ENCODE peak calls at places on chromosomes 3 and 15, in seven cellular contexts. F, A, O, W, D, R and C are unnamed samples.

GRCh38 chr15:101536166-101536874 is 46.8 kb upstream of the PCSK6 start:
- DNase-seq in F (no peak), A (no peak), O (peak), W (no peak), D (peak), R (no peak), C (peak)

GRCh38 chr15:68317281-68318007 is 39.9 kb downstream of the FEM1B start:
- DNase-seq in F (no peak), A (no peak), O (no peak), W (no peak), D (no peak), R (no peak), C (no peak)

GRCh38 chr3:29716213-29716612 is 435.3 kb downstream of the RBMS3 start:
- DNase-seq in F (no peak), A (no peak), O (no peak), W (no peak), D (no peak), R (no peak), C (no peak)

GRCh38 chr15:74311734-74312444 is 55.6 kb downstream of the CYP11A1 start:
- DNase-seq in F (no peak), A (no peak), O (no peak), W (no peak), D (no peak), R (peak), C (no peak)

GRCh38 chr3:58529516-58530353 is 7.3 kb downstream of the ACOX2 start:
- DNase-seq in F (no peak), A (no peak), O (no peak), W (no peak), D (peak), R (no peak), C (no peak)

GRCh38 chr3:134350861-134351311 is 23.4 kb downstream of the AMOTL2 start:
- DNase-seq in F (no peak), A (no peak), O (peak), W (no peak), D (no peak), R (no peak), C (no peak)

GRCh38 chr3:188421151-188421821 is 267.3 kb downstream of the LPP start:
- DNase-seq in F (no peak), A (no peak), O (no peak), W (no peak), D (no peak), R (peak), C (no peak)

GRCh38 chr3:3629911-3630310 is 169.3 kb upstream of the LRRN1 start:
- DNase-seq in F (no peak), A (no peak), O (no peak), W (no peak), D (no peak), R (peak), C (no peak)

GRCh38 chr3:130857336-130858026 is 36.4 kb upstream of the ATP2C1 start:
- DNase-seq in F (no peak), A (no peak), O (no peak), W (no peak), D (no peak), R (peak), C (no peak)

GRCh38 chr15:29046946-29047345 is 161.2 kb downstream of the APBA2 start:
- DNase-seq in F (no peak), A (no peak), O (no peak), W (no peak), D (no peak), R (no peak), C (no peak)

GRCh38 chr15:63833246-63833696 is 477 bp downstream of the HERC1 start:
- DNase-seq in F (peak), A (peak), O (peak), W (peak), D (peak), R (peak), C (peak)

GRCh38 chr3:152095472-152095871 is 173.3 kb upstream of the MBNL1 start:
- DNase-seq in F (no peak), A (no peak), O (no peak), W (no peak), D (no peak), R (no peak), C (no peak)

GRCh38 chr3:117510396-117510795 is 800.8 kb downstream of the TUSC7 start:
- DNase-seq in F (no peak), A (no peak), O (no peak), W (no peak), D (no peak), R (peak), C (no peak)

GRCh38 chr15:31083394-31083790 is 18.1 kb downstream of the TRPM1 start:
- DNase-seq in F (no peak), A (no peak), O (peak), W (no peak), D (peak), R (no peak), C (no peak)

GRCh38 chr3:46574263-46574662 is 8.2 kb upstream of the LRRC2 start:
- DNase-seq in F (no peak), A (no peak), O (no peak), W (no peak), D (peak), R (no peak), C (no peak)

GRCh38 chr3:107208100-107208499 is 169.1 kb upstream of the CCDC54 start:
- DNase-seq in F (no peak), A (no peak), O (peak), W (no peak), D (no peak), R (peak), C (no peak)

GRCh38 chr3:40379674-40380306 is 7.2 kb upstream of the ENTPD3 start:
- DNase-seq in F (no peak), A (no peak), O (no peak), W (no peak), D (no peak), R (peak), C (no peak)

GRCh38 chr3:186489507-186489906 is 54.7 kb downstream of the CRYGS start:
- DNase-seq in F (no peak), A (no peak), O (no peak), W (no peak), D (no peak), R (no peak), C (no peak)

GRCh38 chr3:39809995-39810595 is 686 bp downstream of the MYRIP start:
- DNase-seq in F (peak), A (no peak), O (no peak), W (no peak), D (no peak), R (no peak), C (no peak)

GRCh38 chr15:99438222-99438592 is 127.6 kb upstream of the MEF2A start:
- DNase-seq in F (no peak), A (no peak), O (no peak), W (no peak), D (peak), R (no peak), C (no peak)

GRCh38 chr3:193870376-193871092 is 265.4 kb upstream of the HES1 start:
- DNase-seq in F (no peak), A (no peak), O (no peak), W (no peak), D (no peak), R (no peak), C (no peak)

GRCh38 chr3:139509631-139510030 is 29.9 kb downstream of the RBP1 start:
- DNase-seq in F (no peak), A (no peak), O (no peak), W (no peak), D (peak), R (no peak), C (no peak)

GRCh38 chr3:14605070-14605469 is 46.5 kb upstream of the CCDC174 start:
- DNase-seq in F (no peak), A (no peak), O (no peak), W (no peak), D (no peak), R (peak), C (no peak)

GRCh38 chr15:93072011-93072410 is 17.0 kb downstream of the RGMA start:
- DNase-seq in F (no peak), A (no peak), O (no peak), W (no peak), D (no peak), R (no peak), C (no peak)

GRCh38 chr15:38377547-38378161 is 76.3 kb upstream of the FAM98B start:
- DNase-seq in F (no peak), A (no peak), O (no peak), W (no peak), D (no peak), R (no peak), C (no peak)

GRCh38 chr3:141338881-141339280 is 29.4 kb upstream of the ZBTB38 start:
- DNase-seq in F (no peak), A (no peak), O (no peak), W (no peak), D (no peak), R (no peak), C (no peak)

GRCh38 chr3:192064959-192065358 is 604.0 kb downstream of the PYDC2 start:
- DNase-seq in F (no peak), A (no peak), O (no peak), W (no peak), D (no peak), R (no peak), C (no peak)

GRCh38 chr3:14601692-14602005 is 49.9 kb upstream of the CCDC174 start:
- DNase-seq in F (no peak), A (no peak), O (no peak), W (no peak), D (no peak), R (no peak), C (no peak)

GRCh38 chr15:70466305-70466704 is 297.1 kb downstream of the UACA start:
- DNase-seq in F (no peak), A (no peak), O (no peak), W (no peak), D (no peak), R (no peak), C (no peak)

GRCh38 chr3:9251055-9251786 is 1.8 kb upstream of the SRGAP3 start:
- DNase-seq in F (no peak), A (no peak), O (no peak), W (no peak), D (no peak), R (no peak), C (no peak)

GRCh38 chr15:67183443-67184169 is 70.9 kb downstream of the AAGAB start:
- DNase-seq in F (no peak), A (no peak), O (peak), W (no peak), D (no peak), R (no peak), C (no peak)

GRCh38 chr3:41198950-41199865 is at the start of gene CTNNB1:
- DNase-seq in F (peak), A (peak), O (peak), W (peak), D (peak), R (peak), C (peak)

GRCh38 chr3:43879166-43879565 is 188.4 kb downstream of the ABHD5 start:
- DNase-seq in F (peak), A (no peak), O (no peak), W (no peak), D (no peak), R (peak), C (no peak)

GRCh38 chr3:111589303-111590095 is 5.6 kb downstream of the ZBED2 start:
- DNase-seq in F (no peak), A (no peak), O (no peak), W (no peak), D (no peak), R (no peak), C (no peak)